ENCODE peak calls at places on chromosomes 5 and 9, in nine cellular contexts. L is Calu3, U is WTC11, A is astrocyte of the cerebellum, R is CD14-positive monocyte, E is OCI-LY7, X is right lobe of liver, C is MCF 10A, D is NB4. I is an unnamed sample.

GRCh38 chr5:175840050-175840841 is 31.1 kb upstream of the CPLX2 start:
- DNase-seq in L (no peak), U (no peak), A (no peak), R (no peak), E (peak; percentile 24), X (no peak), C (peak; percentile 26), D (peak; percentile 20), I (no peak)

GRCh38 chr5:14713476-14714384 is 49.2 kb downstream of the OTULIN start:
- DNase-seq in L (no peak), U (no peak), A (no peak), R (no peak), E (no peak), X (no peak), C (no peak), D (no peak), I (no peak)

GRCh38 chr5:6633469-6634326 is 458 bp downstream of the SRD5A1 start:
- DNase-seq in L (peak; percentile 45), U (peak; percentile 52), A (no peak), R (no peak), E (no peak), X (no peak), C (peak; percentile 17), D (peak; percentile 39), I (peak; percentile 76)

GRCh38 chr9:70218767-70219166 is 40.0 kb upstream of the SMC5 start:
- DNase-seq in L (no peak), U (no peak), A (no peak), R (no peak), E (no peak), X (no peak), C (no peak), D (no peak), I (no peak)

GRCh38 chr5:66149950-66150349 is 5.8 kb downstream of the SREK1 start:
- DNase-seq in L (no peak), U (no peak), A (no peak), R (no peak), E (no peak), X (no peak), C (no peak), D (peak; percentile 55), I (no peak)

GRCh38 chr9:124291801-124292396 is 34.1 kb downstream of the NEK6 start:
- DNase-seq in L (no peak), U (no peak), A (no peak), R (peak; percentile 60), E (peak; percentile 25), X (peak; percentile 42), C (no peak), D (peak; percentile 94), I (no peak)

GRCh38 chr9:10961883-10962282 is 349.1 kb upstream of the PTPRD start:
- DNase-seq in L (no peak), U (no peak), A (no peak), R (no peak), E (no peak), X (no peak), C (no peak), D (no peak), I (no peak)

GRCh38 chr9:31188496-31188895 is 1195.9 kb upstream of the ACO1 start:
- DNase-seq in L (no peak), U (no peak), A (peak; percentile 32), R (no peak), E (no peak), X (no peak), C (no peak), D (no peak), I (no peak)

GRCh38 chr5:17000296-17000939 is 64.3 kb upstream of the MYO10 start:
- DNase-seq in L (peak; percentile 8), U (no peak), A (peak; percentile 96), R (no peak), E (no peak), X (no peak), C (peak; percentile 68), D (no peak), I (no peak)

GRCh38 chr9:137077010-137077747 is at the start of gene UAP1L1:
- DNase-seq in L (peak; percentile 45), U (peak; percentile 64), A (no peak), R (no peak), E (peak; percentile 64), X (peak; percentile 83), C (no peak), D (peak; percentile 61), I (no peak)

GRCh38 chr5:1507457-1507856 is 16.3 kb downstream of the LPCAT1 start:
- DNase-seq in L (no peak), U (no peak), A (no peak), R (peak; percentile 43), E (no peak), X (peak; percentile 33), C (no peak), D (no peak), I (no peak)

GRCh38 chr9:36401179-36401740 is 1.2 kb upstream of the RNF38 start:
- DNase-seq in L (no peak), U (no peak), A (peak; percentile 29), R (no peak), E (no peak), X (no peak), C (peak; percentile 73), D (no peak), I (no peak)

GRCh38 chr9:36401897-36402480 is 1.9 kb upstream of the RNF38 start:
- DNase-seq in L (no peak), U (no peak), A (no peak), R (no peak), E (no peak), X (no peak), C (no peak), D (no peak), I (no peak)

GRCh38 chr9:36399980-36400331 is at the start of gene RNF38:
- DNase-seq in L (no peak), U (no peak), A (no peak), R (peak; percentile 59), E (no peak), X (no peak), C (no peak), D (no peak), I (no peak)

GRCh38 chr9:36398745-36399144 is 1.3 kb downstream of the RNF38 start:
- DNase-seq in L (no peak), U (no peak), A (no peak), R (no peak), E (no peak), X (no peak), C (no peak), D (no peak), I (no peak)

DNA sequence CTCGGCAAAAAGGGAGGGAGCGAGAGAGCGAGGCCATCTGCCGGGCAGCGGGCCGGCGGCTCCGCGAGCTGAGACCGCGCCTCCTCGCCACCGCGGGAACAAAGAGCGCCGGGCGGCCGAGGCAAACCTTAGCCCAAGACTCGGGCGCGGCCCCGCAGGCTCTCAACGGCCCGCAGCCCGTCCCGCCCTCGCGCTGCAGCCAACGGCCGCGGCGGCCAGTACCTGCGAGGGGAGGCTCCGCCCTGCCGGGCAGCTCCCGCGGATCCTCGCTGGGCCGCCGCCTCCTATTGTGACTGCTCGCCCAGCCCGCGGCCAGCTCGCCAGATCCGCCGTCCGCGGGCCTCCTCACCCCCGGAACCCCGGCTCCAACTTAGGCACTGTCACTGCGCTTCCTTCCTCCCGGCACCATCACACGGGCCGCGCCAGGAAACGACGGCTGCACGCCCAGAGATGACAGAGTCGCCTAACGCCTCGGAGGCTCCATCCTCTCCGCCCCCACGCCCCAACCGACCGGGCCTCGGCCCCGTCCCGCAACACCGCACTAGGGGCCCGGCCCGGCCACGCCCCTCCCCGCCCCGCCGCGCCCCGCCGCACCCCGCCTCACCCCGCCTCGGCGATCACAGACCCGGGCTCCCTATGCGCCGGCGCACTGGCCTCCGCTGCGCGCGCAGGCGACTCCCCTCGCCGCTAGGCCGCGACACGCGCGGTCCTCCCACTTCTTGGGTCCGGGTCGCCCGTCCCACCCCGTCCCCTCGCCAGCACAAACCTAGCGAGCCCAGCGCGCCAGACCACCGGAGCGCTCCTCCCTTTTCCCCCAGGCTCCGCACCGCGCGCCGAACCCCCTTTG is 486 bp upstream of the RNF38 start:
- DNase-seq in L (peak; percentile 71), U (peak; percentile 82), A (peak; percentile 48), R (peak; percentile 83), E (peak; percentile 91), X (peak; percentile 92), C (peak; percentile 86), D (peak; percentile 85), I (peak; percentile 92)
- TF ChIP-seq CTCF in L (no peak), U (no peak), A (no peak), R (no peak), E (no peak), X (no peak), C (no peak), D (no peak), I (peak; percentile 18)

DNA sequence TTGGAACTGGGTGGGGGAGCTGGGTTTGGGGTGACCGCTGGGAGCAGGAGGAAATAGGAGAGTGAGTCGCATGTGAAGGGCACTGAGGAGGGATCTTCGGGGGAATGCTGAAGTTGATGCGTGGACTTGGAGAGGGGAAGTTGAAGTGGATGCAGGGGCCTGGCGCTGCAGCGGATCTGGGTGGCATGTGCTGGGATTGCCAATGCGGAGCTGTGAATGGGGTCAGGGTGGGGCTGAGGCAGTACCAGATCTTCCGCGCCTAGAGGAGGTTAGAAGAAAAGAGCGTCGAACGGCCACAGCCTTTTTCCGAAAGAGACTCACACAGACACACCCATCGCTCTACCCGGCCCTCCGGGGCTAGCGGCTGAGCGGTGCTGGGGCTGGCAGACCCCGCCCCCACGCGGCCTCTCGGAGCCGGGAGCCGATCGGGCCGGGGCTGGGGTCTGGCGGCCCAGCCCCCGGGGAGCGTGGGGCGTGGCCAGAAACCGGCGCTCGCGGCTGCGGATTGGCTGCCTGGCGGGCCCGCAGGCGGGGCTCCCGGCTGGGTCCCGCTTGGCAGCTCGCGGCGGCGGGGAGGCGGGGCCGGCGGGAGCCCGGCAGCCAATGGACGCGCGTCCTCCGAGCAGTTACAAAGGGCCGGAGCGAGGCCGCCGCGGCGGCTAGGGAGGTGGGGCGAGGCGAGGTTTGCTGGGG is at the start of gene TGFBR1:
- DNase-seq in L (peak; percentile 92), U (peak; percentile 94), A (peak; percentile 72), R (peak; percentile 86), E (peak; percentile 95), X (peak; percentile 96), C (peak; percentile 89), D (peak; percentile 96), I (peak; percentile 96)
- TF ChIP-seq CTCF in L (no peak), U (no peak), A (peak; percentile 9), R (no peak), E (no peak), X (no peak), C (no peak), D (no peak), I (peak; percentile 20)

DNA sequence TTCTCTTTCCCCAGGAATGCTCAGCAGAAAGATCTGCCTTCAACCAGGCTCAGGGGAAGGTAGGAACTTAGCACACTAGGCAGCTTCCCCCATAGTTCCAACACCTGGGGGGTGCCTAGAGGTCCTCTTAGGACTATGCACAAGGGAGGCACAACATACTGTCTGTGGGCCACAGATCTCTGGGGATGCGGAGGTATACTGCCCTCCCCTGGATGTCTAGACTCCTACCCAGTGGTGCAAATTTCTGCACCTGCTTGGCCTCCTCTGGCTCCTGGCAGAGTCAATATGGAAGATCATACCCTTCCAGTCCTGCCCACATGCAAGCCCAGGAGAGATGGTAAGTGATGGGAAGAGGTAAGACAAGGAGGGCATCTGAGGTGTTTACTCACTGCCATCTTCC is 247.5 kb upstream of the DAPK1 start:
- DNase-seq in L (no peak), U (no peak), A (no peak), R (no peak), E (no peak), X (no peak), C (no peak), D (no peak), I (no peak)
- TF ChIP-seq CTCF in L (no peak), U (no peak), A (no peak), R (no peak), E (no peak), X (no peak), C (no peak), D (no peak), I (no peak)

GRCh38 chr9:133355881-133356357 is 368 bp downstream of the SURF1 start:
- DNase-seq in L (no peak), U (peak; percentile 26), A (no peak), R (no peak), E (peak; percentile 62), X (no peak), C (no peak), D (peak; percentile 47), I (no peak)
- TF ChIP-seq CTCF in L (no peak), U (no peak), A (no peak), R (no peak), E (peak; percentile 22), X (no peak), C (no peak), D (no peak), I (no peak)

I was measured in type B pancreatic cell.